ENCODE peak calls at places on chromosomes 6 and 20, in eight cellular contexts. Q is Panc1; N is heart left ventricle; X is CD8-positive, alpha-beta T cell; D is body of pancreas; V is cardiac muscle cell; I is transverse colon; C is endodermal cell. Y is an unnamed sample. For H3K4me1 and H3K36me3, the result is how much of the 10 kb centered on the place peaks cover.

GRCh38 chr6:170236131-170236851 is 54.6 kb downstream of the DLL1 start:
- DNase-seq in X (no peak), D (no peak), C (no peak), V (no peak), N (no peak), I (no peak), Q (no peak), Y (no peak)

GRCh38 chr6:105207524-105208269 is 27.9 kb upstream of the POPDC3 start:
- DNase-seq in V (no peak), Q (no peak), X (no peak), D (no peak), I (no peak), N (no peak), C (no peak), Y (no peak)

GRCh38 chr6:84618836-84619235 is 145.6 kb downstream of the TBX18 start:
- DNase-seq in X (no peak), V (peak), D (no peak), Q (no peak), C (peak), N (no peak), I (no peak), Y (no peak)

GRCh38 chr6:14458669-14459266 is 341.2 kb downstream of the CD83 start:
- DNase-seq in N (no peak), V (no peak), D (no peak), X (no peak), C (no peak), Q (no peak), I (no peak), Y (no peak)

GRCh38 chr6:10180138-10181074 is 234.5 kb downstream of the TFAP2A start:
- DNase-seq in V (no peak), X (no peak), C (no peak), I (no peak), Q (no peak), D (no peak), N (no peak), Y (no peak)

GRCh38 chr6:169935861-169936260 is 184.4 kb downstream of the ERMARD start:
- DNase-seq in N (no peak), V (no peak), C (no peak), X (no peak), Q (no peak), I (no peak), D (no peak), Y (no peak)

GRCh38 chr20:40689943-40690835 is 1.2 kb upstream of the MAFB start:
- DNase-seq in D (peak), Q (peak), C (peak), N (peak), I (peak), V (peak), X (peak), Y (peak)

GRCh38 chr6:123430966-123431365 is 205.8 kb downstream of the TRDN start:
- DNase-seq in I (no peak), D (no peak), V (peak), C (no peak), Q (no peak), X (no peak), N (no peak), Y (no peak)

GRCh38 chr6:83884523-83884922 is 25.0 kb downstream of the CYB5R4 start:
- DNase-seq in D (no peak), X (no peak), N (no peak), I (no peak), Q (no peak), V (peak), C (no peak), Y (no peak)

GRCh38 chr6:219641-220198 is 72.6 kb upstream of the DUSP22 start:
- DNase-seq in D (peak), N (peak), Q (no peak), X (no peak), I (peak), C (peak), V (no peak), Y (peak)

GRCh38 chr20:6575912-6576391 is 191.5 kb upstream of the BMP2 start:
- DNase-seq in C (no peak), N (no peak), D (no peak), V (peak), Q (no peak), X (no peak), I (no peak), Y (no peak)

GRCh38 chr6:154500769-154501171 is 9.7 kb downstream of the CNKSR3 start:
- DNase-seq in N (no peak), V (peak), C (no peak), D (no peak), Q (no peak), X (no peak), I (no peak), Y (no peak)

GRCh38 chr6:137092018-137092417 is 47.3 kb upstream of the IL20RA start:
- DNase-seq in D (no peak), N (no peak), I (peak), Q (no peak), V (no peak), X (no peak), C (no peak), Y (no peak)

GRCh38 chr6:150346346-150346745 is 22.5 kb upstream of the IYD start:
- DNase-seq in I (no peak), D (peak), C (no peak), V (no peak), Q (no peak), N (no peak), X (no peak), Y (no peak)

GRCh38 chr6:169905041-169905807 is 153.8 kb downstream of the ERMARD start:
- DNase-seq in X (no peak), D (peak), Q (no peak), C (no peak), V (no peak), I (no peak), N (no peak), Y (peak)

GRCh38 chr6:3868544-3868943 is 19.4 kb downstream of the FAM50B start:
- DNase-seq in Q (no peak), I (no peak), D (no peak), N (no peak), V (no peak), X (no peak), C (no peak), Y (no peak)

GRCh38 chr6:40845588-40845987 is 193.4 kb downstream of the UNC5CL start:
- DNase-seq in I (peak), Q (peak), D (peak), C (peak), V (peak), N (no peak), X (no peak), Y (no peak)

GRCh38 chr6:100296810-100297544 is 167.7 kb downstream of the SIM1 start:
- DNase-seq in V (no peak), I (no peak), Q (peak), X (no peak), D (no peak), N (no peak), C (no peak), Y (no peak)

GRCh38 chr20:49340161-49340966 is 62.5 kb upstream of the ZNFX1 start:
- DNase-seq in N (no peak), D (no peak), C (no peak), I (no peak), X (no peak), Q (no peak), V (no peak), Y (no peak)

GRCh38 chr6:127971945-127972391 is 71.1 kb upstream of the THEMIS start:
- DNase-seq in N (no peak), V (no peak), X (peak), D (no peak), Q (peak), I (no peak), C (no peak), Y (no peak)

GRCh38 chr6:1392813-1393640 is 3.7 kb downstream of the FOXF2 start:
- DNase-seq in X (no peak), N (no peak), V (no peak), C (peak), Q (no peak), I (no peak), D (no peak), Y (no peak)

GRCh38 chr6:39193201-39193791 is 36.0 kb downstream of the KCNK5 start:
- DNase-seq in V (peak), X (no peak), C (no peak), I (no peak), N (no peak), Q (no peak), D (no peak), Y (no peak)

GRCh38 chr20:1215386-1216170 is 10.3 kb upstream of the RAD21L1 start:
- DNase-seq in C (no peak), D (no peak), N (no peak), I (no peak), V (no peak), X (no peak), Q (no peak), Y (no peak)

GRCh38 chr6:51753635-51754034 is 333.8 kb downstream of the PKHD1 start:
- DNase-seq in V (peak), N (peak), X (no peak), D (peak), C (peak), Q (no peak), I (peak), Y (no peak)

GRCh38 chr20:41249371-41249770 is 68.2 kb downstream of the ZHX3 start:
- DNase-seq in Q (no peak), N (peak), I (peak), D (peak), X (no peak), V (no peak), C (no peak), Y (no peak)

GRCh38 chr6:151620179-151620578 is 126.4 kb downstream of the CCDC170 start:
- DNase-seq in X (no peak), N (no peak), I (no peak), Q (no peak), V (no peak), D (no peak), C (no peak), Y (no peak)

GRCh38 chr6:125816828-125817280 is 26.1 kb downstream of the NCOA7 start:
- DNase-seq in Q (no peak), I (no peak), X (no peak), N (no peak), C (no peak), V (no peak), D (no peak), Y (no peak)

GRCh38 chr6:84414531-84414930 is 187.1 kb upstream of the CEP162 start:
- DNase-seq in N (no peak), V (no peak), D (no peak), Q (no peak), I (no peak), C (no peak), X (no peak), Y (no peak)

GRCh38 chr6:120558294-120558693 is 776.0 kb downstream of the TBC1D32 start:
- DNase-seq in N (no peak), X (no peak), V (no peak), C (no peak), Q (no peak), I (no peak), D (no peak), Y (no peak)

GRCh38 chr6:90044833-90045337 is 150.6 kb downstream of the GJA10 start:
- DNase-seq in C (no peak), D (no peak), X (no peak), V (no peak), I (no peak), N (no peak), Q (no peak), Y (no peak)

GRCh38 chr6:42984924-42985475 is 630 bp downstream of the PPP2R5D start:
- DNase-seq in D (no peak), Q (no peak), C (peak), V (peak), I (no peak), N (peak), X (no peak), Y (no peak)

GRCh38 chr6:47288245-47289090 is 21.2 kb downstream of the TNFRSF21 start:
- DNase-seq in N (no peak), I (no peak), V (no peak), C (peak), X (no peak), Q (no peak), D (no peak), Y (no peak)

GRCh38 chr6:123770247-123770949 is 33.3 kb upstream of the NKAIN2 start:
- DNase-seq in D (no peak), I (no peak), N (no peak), C (no peak), Q (no peak), X (no peak), V (no peak), Y (no peak)

GRCh38 chr6:135640449-135641111 is 143.0 kb upstream of the AHI1 start:
- DNase-seq in D (no peak), I (no peak), N (no peak), X (no peak), V (no peak), C (no peak), Q (no peak), Y (no peak)

GRCh38 chr6:1885576-1886003 is 275.9 kb downstream of the FOXC1 start:
- DNase-seq in X (no peak), N (no peak), V (peak), Q (no peak), C (no peak), I (no peak), D (peak), Y (no peak)

GRCh38 chr6:18269253-18269652 is 4.9 kb upstream of the DEK start:
- DNase-seq in Q (no peak), V (no peak), D (no peak), N (no peak), I (no peak), X (no peak), C (no peak), Y (no peak)

GRCh38 chr6:130047440-130047995 is 29.1 kb downstream of the L3MBTL3 start:
- DNase-seq in N (no peak), Q (no peak), V (no peak), C (no peak), D (no peak), I (no peak), X (no peak), Y (no peak)

GRCh38 chr6:87645080-87645479 is 55.1 kb downstream of the ORC3 start:
- DNase-seq in D (no peak), C (no peak), I (no peak), Q (no peak), N (no peak), V (no peak), X (no peak), Y (no peak)

GRCh38 chr20:56117350-56117749 is 112.0 kb upstream of the CBLN4 start:
- DNase-seq in X (no peak), C (no peak), N (no peak), Q (no peak), V (no peak), D (no peak), I (no peak), Y (no peak)

GRCh38 chr20:15857131-15857784 is 716.0 kb downstream of the KIF16B start:
- DNase-seq in X (no peak), N (no peak), Q (no peak), C (no peak), V (no peak), D (no peak), I (no peak), Y (no peak)

DNA sequence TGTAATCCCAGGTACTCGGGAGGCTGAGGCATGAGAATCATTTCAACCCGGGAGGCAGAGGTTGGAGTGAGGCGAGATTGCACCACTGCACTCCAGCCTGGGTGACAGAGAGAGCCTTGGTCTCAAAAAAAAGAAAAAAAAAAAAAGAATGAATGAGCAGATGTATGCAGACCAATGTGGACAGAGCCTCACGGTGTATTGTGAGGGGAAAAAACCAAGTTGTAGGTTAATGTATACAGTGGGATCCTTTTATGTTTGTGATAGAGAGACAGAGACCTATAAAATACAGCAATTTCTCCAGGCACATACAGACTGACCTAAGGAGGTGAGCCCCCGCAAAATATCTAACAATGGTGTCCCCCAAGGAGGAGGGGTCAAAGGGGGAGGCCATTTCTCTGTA is 11.7 kb downstream of the TGM2 start:
- DNase-seq in Q (no peak), D (no peak), C (no peak), N (no peak), I (no peak), X (no peak), V (no peak), Y (no peak)
- H3K4me1 ChIP-seq in Q (under half), D (under half), C (under half), N (under half), I (under half), X (under half), V (under half), Y (under half)

GRCh38 chr6:113723182-113723581 is 134.0 kb upstream of the MARCKS start:
- DNase-seq in N (no peak), D (no peak), I (no peak), X (no peak), C (no peak), V (no peak), Q (no peak), Y (no peak)
- H3K36me3 ChIP-seq in N (under half), D (under half), I (under half), X (under half), C (under half), V (under half), Q (under half), Y (under half)

DNA sequence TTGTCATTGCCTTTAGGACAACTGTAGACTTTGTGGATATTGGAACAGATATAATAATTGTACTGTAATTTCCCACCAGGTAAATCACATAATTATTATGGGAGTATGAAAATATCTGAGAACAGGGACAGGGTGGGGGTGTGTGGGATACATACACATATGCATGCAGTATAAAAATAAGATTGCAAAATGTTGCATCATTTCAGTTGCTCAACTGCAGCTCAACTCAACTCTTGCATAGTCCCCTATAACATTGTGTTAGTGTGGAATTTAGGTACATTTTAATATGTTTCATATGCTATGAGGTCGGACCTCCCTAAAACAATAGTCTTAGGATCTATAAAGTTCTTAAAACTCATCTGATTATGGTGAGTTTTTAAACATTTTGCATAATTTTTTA is 275.0 kb upstream of the FLRT3 start:
- DNase-seq in I (no peak), X (no peak), D (no peak), N (no peak), V (no peak), C (no peak), Q (no peak), Y (no peak)
- TF ChIP-seq CTCF in I (no peak), X (no peak), D (no peak), N (no peak), V (no peak), C (no peak), Q (no peak), Y (no peak)

GRCh38 chr6:53858196-53858595 is 63.4 kb downstream of the LRRC1 start:
- DNase-seq in Q (no peak), V (no peak), I (no peak), X (no peak), D (no peak), N (no peak), C (no peak), Y (no peak)
- H3K4me1 ChIP-seq in Q (under half), V (under half), I (under half), X (under half), D (under half), N (under half), C (under half), Y (under half)

GRCh38 chr6:53273356-53273755 is 75.4 kb downstream of the ELOVL5 start:
- DNase-seq in N (no peak), I (no peak), Q (no peak), D (no peak), X (no peak), C (no peak), V (no peak), Y (no peak)

GRCh38 chr6:53268858-53269608 is 79.7 kb downstream of the ELOVL5 start:
- DNase-seq in N (no peak), C (no peak), Q (no peak), X (no peak), I (no peak), V (no peak), D (no peak), Y (no peak)

GRCh38 chr6:53266553-53267090 is 82.1 kb downstream of the ELOVL5 start:
- DNase-seq in D (no peak), I (no peak), V (no peak), X (no peak), Q (no peak), C (no peak), N (no peak), Y (no peak)

GRCh38 chr6:53264915-53265615 is 83.7 kb downstream of the ELOVL5 start:
- DNase-seq in I (no peak), Q (no peak), X (no peak), C (no peak), D (no peak), N (no peak), V (no peak), Y (no peak)

DNA sequence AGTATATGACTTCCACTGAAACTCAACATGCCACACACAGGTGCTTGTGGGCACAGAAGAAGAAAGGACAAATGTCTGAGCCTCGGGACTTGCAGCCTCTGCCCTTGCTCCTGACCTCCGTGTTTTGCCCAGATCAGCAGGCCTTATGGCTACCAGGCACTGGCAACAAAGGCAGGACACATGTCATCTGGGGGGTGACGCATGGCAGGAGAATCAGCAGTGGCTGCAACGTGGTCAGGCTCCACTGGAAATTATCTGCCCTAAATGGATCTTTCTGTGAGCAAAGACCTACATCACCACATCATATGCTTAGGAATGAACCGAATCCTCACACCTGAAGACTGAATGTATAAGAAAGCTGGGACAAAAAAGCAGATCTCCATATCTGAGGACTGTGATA is 78.9 kb downstream of the ELOVL5 start:
- DNase-seq in D (no peak), N (no peak), X (no peak), V (no peak), Q (no peak), C (no peak), I (no peak), Y (no peak)
- H3K36me3 ChIP-seq in D (under half), N (half or more), X (under half), V (under half), Q (half or more), C (half or more), I (under half), Y (half or more)

DNA sequence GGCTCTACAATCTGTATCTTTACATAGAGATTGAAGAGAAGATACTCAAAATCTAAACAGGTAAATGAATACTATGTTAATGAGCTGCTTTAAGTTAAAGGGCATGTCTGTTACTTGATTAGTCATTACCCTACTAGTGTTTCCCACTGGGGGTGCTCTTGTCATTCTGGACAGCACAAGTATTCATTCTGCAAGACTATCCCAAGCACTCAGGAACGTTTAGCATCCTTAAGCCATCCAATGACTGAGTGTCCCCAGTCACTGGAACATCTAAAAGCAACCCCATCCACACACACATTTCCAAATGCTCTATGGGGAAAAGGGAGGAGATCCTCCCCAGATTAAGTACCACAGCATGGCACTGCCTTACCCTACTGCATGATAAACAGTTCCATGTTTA is 25.7 kb downstream of the EZR start:
- DNase-seq in C (peak), V (peak), D (no peak), I (peak), N (no peak), Q (peak), X (no peak), Y (no peak)
- TF ChIP-seq CTCF in C (peak), V (peak), D (peak), I (no peak), N (peak), Q (no peak), X (peak), Y (no peak)

GRCh38 chr20:51611625-51611890 is 69.0 kb upstream of the NFATC2 start:
- DNase-seq in I (no peak), Q (no peak), V (no peak), C (no peak), N (no peak), D (no peak), X (no peak), Y (no peak)

GRCh38 chr20:51610761-51611624 is 68.5 kb upstream of the NFATC2 start:
- DNase-seq in D (no peak), V (peak), C (no peak), N (no peak), Q (no peak), X (no peak), I (no peak), Y (no peak)

GRCh38 chr20:51616060-51616459 is 73.5 kb upstream of the NFATC2 start:
- DNase-seq in D (no peak), Q (no peak), C (no peak), V (no peak), I (no peak), X (no peak), N (no peak), Y (no peak)

GRCh38 chr20:51612896-51613295 is 70.4 kb upstream of the NFATC2 start:
- DNase-seq in X (no peak), I (no peak), N (no peak), D (no peak), V (no peak), C (no peak), Q (no peak), Y (no peak)

GRCh38 chr20:51613576-51613975 is 71.1 kb upstream of the NFATC2 start:
- DNase-seq in D (no peak), I (no peak), N (no peak), Q (no peak), V (no peak), C (no peak), X (no peak), Y (no peak)
- H3K4me1 ChIP-seq in D (under half), I (under half), N (under half), Q (under half), V (under half), C (under half), X (under half), Y (under half)

Y was measured in lung.